ENCODE peak calls at places on chromosomes 7 and 10, in five cellular contexts. G, N, O, I and E are unnamed samples.
A peak's percentile ranks its signal among the peaks of the same experiment; 100 is the strongest.

GRCh38 chr10:112184379-112184778 is 814 bp upstream of the GPAM start:
- DNase-seq in I (no peak), N (no peak), G (no peak), O (no peak), E (no peak)

GRCh38 chr7:16804674-16805439 is at the start of gene AGR2:
- DNase-seq in O (no peak), G (no peak), N (no peak), I (no peak), E (no peak)

GRCh38 chr7:40847921-40848320 is 713.1 kb downstream of the SUGCT start:
- DNase-seq in O (no peak), N (no peak), G (no peak), I (no peak), E (no peak)

GRCh38 chr10:79433324-79434222 is 11.9 kb downstream of the ZCCHC24 start:
- DNase-seq in N (no peak), O (no peak), I (no peak), G (no peak), E (no peak)

GRCh38 chr7:71772783-71773182 is 639.4 kb downstream of the CALN1 start:
- DNase-seq in O (no peak), N (no peak), I (no peak), G (no peak), E (no peak)

GRCh38 chr7:20393021-20394015 is 62.6 kb downstream of the ITGB8 start:
- DNase-seq in G (no peak), N (no peak), I (no peak), O (no peak), E (no peak)

GRCh38 chr7:749121-749520 is 22.0 kb upstream of the PRKAR1B start:
- DNase-seq in G (no peak), O (no peak), N (no peak), I (no peak), E (no peak)

GRCh38 chr10:8044331-8044907 is 10.1 kb upstream of the GATA3 start:
- DNase-seq in G (no peak), I (no peak), O (no peak), N (no peak), E (no peak)

GRCh38 chr7:149304006-149304405 is 42.0 kb downstream of the ZNF783 start:
- DNase-seq in N (no peak), I (no peak), O (no peak), G (no peak), E (no peak)

GRCh38 chr7:1311406-1312097 is 78.9 kb downstream of the UNCX start:
- DNase-seq in N (no peak), I (no peak), O (no peak), G (no peak), E (no peak)

GRCh38 chr7:117132385-117133120 is 179.3 kb downstream of the ST7 start:
- DNase-seq in I (peak; percentile 76), N (peak; percentile 61), G (no peak), O (peak; percentile 85), E (peak; percentile 90)
- H3K4me3 ChIP-seq in I (no peak overlapping the region), N (no peak overlapping the region), G (no peak overlapping the region), O (no peak overlapping the region), E (no peak overlapping the region)

GRCh38 chr10:56351909-56352630 is 9.0 kb downstream of the ZWINT start:
- DNase-seq in N (no peak), G (no peak), I (no peak), O (no peak), E (no peak)

GRCh38 chr10:56346845-56347415 is 14.1 kb downstream of the ZWINT start:
- DNase-seq in I (no peak), O (no peak), N (no peak), G (no peak), E (peak; percentile 9)

GRCh38 chr10:56348101-56348500 is 13.0 kb downstream of the ZWINT start:
- DNase-seq in N (no peak), G (no peak), O (no peak), I (no peak), E (no peak)

GRCh38 chr10:56349611-56350010 is 11.4 kb downstream of the ZWINT start:
- DNase-seq in G (no peak), I (no peak), O (no peak), N (no peak), E (no peak)
- TF ChIP-seq CTCF in G (no peak), I (peak; percentile 10), O (no peak), N (peak; percentile 37), E (no peak)

DNA sequence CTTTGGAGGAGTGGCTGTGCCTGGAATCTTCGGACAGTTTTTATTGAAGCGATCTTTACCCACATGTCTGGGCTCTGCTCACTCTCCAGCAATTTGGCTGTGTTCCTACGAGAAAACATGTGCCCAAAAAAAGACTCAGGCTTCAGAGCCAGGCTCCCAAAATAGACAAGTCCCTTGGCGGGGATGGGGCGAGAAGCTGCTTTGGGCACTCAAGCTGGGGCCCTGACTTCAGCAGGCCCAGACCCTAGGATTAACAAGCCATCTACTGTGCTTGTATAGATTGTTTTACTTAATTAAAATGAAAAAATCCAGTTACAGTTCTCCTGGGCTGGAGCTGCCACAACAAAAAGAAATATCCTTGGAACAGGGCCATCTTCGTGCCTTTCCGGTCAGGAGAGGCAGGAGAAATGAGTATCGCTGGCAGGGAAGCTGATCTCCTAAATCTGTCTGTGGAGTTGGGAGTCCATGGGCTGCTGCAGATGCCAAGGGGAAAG is 51.4 kb upstream of the PDCD4 start:
- DNase-seq in N (no peak), I (no peak), O (no peak), G (no peak), E (no peak)
- H3K4me3 ChIP-seq in N (no peak overlapping the region), I (no peak overlapping the region), O (no peak overlapping the region), G (no peak overlapping the region), E (no peak overlapping the region)

GRCh38 chr7:25069900-25070443 is 55.1 kb downstream of the CYCS start:
- DNase-seq in G (no peak), I (peak; percentile 42), O (peak; percentile 66), N (no peak), E (peak; percentile 49)
- TF ChIP-seq CTCF in G (peak; percentile 77), I (peak; percentile 70), O (peak; percentile 82), N (peak; percentile 85), E (peak; percentile 77)